ENCODE peak calls at places on chromosomes 3 and 15, in four cellular contexts. B is PC-3, X is hepatocyte, D is fibroblast of lung. C is an unnamed sample.

GRCh38 chr3:41304603-41305002 is 105.3 kb downstream of the CTNNB1 start:
- DNase-seq in B (peak; percentile 43), X (peak; percentile 18), D (peak; percentile 32), C (peak; percentile 2)

GRCh38 chr3:53604232-53604631 is 109.8 kb downstream of the CACNA1D start:
- DNase-seq in D (no peak), X (no peak), B (no peak), C (no peak)

GRCh38 chr3:180743813-180744212 is 64.5 kb upstream of the CCDC39 start:
- DNase-seq in B (no peak), D (no peak), X (no peak), C (no peak)

GRCh38 chr15:77048135-77048866 is 22.6 kb downstream of the TSPAN3 start:
- DNase-seq in D (no peak), B (no peak), X (no peak), C (no peak)

GRCh38 chr3:71051893-71052687 is 531.4 kb downstream of the FOXP1 start:
- DNase-seq in X (no peak), D (peak; percentile 64), B (peak; percentile 78), C (no peak)

GRCh38 chr3:105722943-105723556 is 145.8 kb downstream of the CBLB start:
- DNase-seq in B (no peak), X (no peak), D (no peak), C (no peak)

GRCh38 chr15:90667063-90667754 is 49.9 kb upstream of the BLM start:
- DNase-seq in D (no peak), X (no peak), B (peak; percentile 49), C (no peak)

GRCh38 chr15:49847937-49848823 is 227.3 kb downstream of the DTWD1 start:
- DNase-seq in B (peak; percentile 95), X (no peak), D (peak; percentile 98), C (no peak)

GRCh38 chr3:188863999-188864406 is 307.8 kb upstream of the TPRG1 start:
- DNase-seq in X (no peak), D (peak; percentile 83), B (no peak), C (no peak)

GRCh38 chr3:39407773-39408492 is 1.4 kb downstream of the RPSA start:
- DNase-seq in X (no peak), D (peak; percentile 39), B (no peak), C (no peak)

GRCh38 chr3:39404943-39405686 is 1.4 kb upstream of the RPSA start:
- DNase-seq in D (no peak), B (no peak), X (no peak), C (no peak)

GRCh38 chr3:39405687-39406367 is 693 bp upstream of the RPSA start:
- DNase-seq in X (no peak), D (no peak), B (no peak), C (no peak)

GRCh38 chr3:39407259-39407629 is 724 bp downstream of the RPSA start:
- DNase-seq in B (no peak), X (no peak), D (peak; percentile 39), C (no peak)

GRCh38 chr3:39406368-39407258 is at the start of gene RPSA:
- DNase-seq in D (peak; percentile 97), X (peak; percentile 97), B (peak; percentile 98), C (peak; percentile 96)
- H2AFZ ChIP-seq in D (peak within 1 kb of the TSS; percentile 93), X (peak within 1 kb of the TSS; percentile 88), B (peak within 1 kb of the TSS; percentile 97), C (peak within 1 kb of the TSS; percentile 79)

DNA sequence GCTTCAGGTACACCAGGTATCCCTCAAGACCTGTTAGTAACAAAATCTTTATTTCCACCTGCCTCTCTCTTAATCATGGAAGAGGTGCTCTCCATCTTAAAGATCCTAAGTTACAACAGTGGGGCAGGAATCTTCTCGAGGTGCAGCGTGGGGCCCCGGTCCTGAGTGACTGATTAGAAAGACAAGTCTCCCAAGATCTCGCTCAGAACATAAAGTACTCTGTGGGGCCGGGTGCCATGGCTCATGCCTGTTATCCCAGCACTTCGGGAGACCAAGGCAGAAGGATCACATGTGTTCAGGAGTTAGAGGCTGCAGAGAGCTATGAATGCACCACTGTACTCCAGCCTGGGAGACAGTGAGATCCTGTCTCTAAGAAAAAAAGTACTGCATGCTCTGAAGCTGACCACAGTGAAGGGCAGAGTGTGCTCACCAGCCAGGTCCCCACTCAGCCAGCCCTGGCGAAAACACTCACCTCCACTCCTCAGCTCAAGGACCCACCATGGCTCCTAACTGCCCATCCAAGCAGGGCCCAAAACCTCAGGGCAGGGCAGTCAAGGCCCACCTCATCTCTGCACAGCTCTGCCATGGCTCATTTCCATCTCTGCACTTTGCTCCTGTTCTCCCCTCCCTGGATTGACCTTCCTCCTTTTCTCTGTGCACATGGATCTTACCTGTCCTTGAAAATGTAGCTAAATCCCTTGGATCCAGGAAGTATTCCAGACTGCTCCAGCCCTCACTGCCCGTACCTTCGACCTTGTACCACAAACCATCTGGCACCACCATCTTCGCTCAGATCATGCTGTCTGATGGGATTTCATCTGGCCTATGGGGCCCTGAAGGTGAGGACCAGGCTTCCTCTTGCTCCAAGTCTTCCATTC is 7.1 kb downstream of the SEMA7A start:
- DNase-seq in D (no peak), B (no peak), X (no peak), C (no peak)
- H3K4me3 ChIP-seq in D (no peak overlapping the region), B (no peak overlapping the region), X (no peak overlapping the region), C (no peak overlapping the region)

DNA sequence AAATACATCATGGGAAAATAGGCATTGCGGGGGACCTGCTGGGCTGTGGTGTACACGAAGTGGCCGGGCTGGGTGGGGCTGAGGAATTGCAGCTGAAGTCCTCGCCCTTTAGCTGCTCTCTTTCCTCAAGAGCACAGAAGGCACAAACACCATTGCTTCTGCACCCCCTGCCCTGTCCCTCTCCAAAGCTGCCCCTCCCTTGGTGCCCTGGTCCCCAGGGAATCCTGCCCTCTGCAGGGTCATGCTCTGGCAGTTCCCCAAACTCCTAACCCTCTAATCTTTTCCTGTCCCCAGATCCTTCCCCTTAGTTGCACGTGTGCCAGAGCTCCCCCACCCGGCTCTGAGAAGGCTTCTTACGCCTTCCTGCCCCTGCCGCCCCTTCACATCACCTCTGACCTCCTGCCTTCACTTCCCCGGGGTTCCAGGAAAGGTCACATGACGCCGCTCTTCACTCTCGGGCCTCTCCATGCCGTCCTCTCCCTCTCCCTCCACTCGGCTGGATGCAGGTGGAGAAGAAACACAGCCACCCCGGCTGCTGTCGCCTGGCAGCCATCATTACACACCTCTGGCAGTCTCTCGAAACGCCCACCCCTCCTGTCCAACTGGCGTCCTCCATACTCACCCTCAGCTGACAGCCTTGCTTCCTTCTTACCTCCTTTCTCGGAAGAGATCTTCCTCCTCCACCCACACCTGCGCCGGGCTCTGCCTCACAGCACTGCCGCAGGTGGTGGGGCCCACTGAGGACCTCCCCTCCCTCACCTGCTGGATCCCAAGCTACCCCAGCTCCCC is 6.9 kb upstream of the PCSK6 start:
- DNase-seq in X (no peak), D (no peak), B (no peak), C (no peak)
- TF ChIP-seq CTCF in X (no peak), D (no peak), B (no peak), C (no peak)

DNA sequence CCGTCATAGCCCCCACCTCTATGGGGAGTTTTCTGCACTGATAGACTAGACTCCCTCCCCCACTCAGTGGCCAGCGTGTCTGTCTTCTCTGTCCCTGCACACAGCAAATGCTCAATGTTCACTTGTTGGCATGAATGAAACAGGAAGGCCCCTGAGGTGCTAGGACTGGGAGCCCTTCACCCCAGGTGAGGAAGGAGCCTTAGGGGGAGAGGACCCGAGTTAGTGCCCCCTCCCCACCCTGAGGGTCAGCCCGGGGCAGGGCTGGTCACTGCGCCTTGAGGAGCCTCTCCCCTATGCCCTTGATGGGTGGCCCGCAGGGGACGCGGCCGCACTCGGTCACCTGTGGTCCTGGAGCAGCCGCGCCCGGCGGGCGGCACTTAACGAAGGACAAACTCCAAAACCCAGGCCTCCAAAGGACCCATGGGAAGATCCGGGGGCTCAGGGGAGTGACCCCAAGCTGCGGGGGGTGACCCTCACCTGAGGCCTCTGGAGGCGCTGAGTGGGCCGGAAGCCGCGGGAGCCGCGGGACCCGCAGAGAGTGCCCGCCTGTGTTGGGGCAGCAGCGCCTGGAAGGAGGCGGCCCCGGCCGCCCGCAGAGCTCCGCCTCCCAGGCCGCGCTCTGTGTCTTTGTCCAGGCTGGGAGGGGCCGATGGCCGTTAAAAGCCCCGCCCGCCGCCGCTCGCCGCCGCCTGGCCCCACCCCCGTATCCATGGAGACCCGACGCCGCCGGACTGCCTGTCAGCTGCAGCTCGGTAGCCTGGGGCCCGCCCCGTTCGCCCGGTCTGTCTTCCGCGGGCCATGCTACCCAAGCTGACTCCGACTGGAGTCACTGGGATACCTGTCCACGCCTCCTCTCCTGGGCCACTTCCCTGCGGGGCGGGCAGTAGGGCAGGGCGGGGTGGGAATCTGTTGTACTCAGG is 15.4 kb upstream of the FANCD2 start:
- DNase-seq in D (peak; percentile 86), B (peak; percentile 96), X (peak; percentile 98), C (peak; percentile 84)
- H2AFZ ChIP-seq in D (peak overlapping the region; percentile 5), B (peak overlapping the region; percentile 93), X (peak overlapping the region; percentile 85), C (peak overlapping the region; percentile 92)

C was measured in PC-9.